ENCODE peak calls at places on chromosomes 5 and 9, in seven cellular contexts. N, L, Z, D, Q, U and K are unnamed samples.

GRCh38 chr5:175859916-175860315 is 11.5 kb upstream of the CPLX2 start:
- DNase-seq in N (no peak), L (no peak), Z (no peak), D (no peak), Q (no peak), U (no peak), K (no peak)

GRCh38 chr5:17340363-17340762 is 122.9 kb downstream of the BASP1 start:
- DNase-seq in N (no peak), L (no peak), Z (peak), D (no peak), Q (no peak), U (no peak), K (no peak)

GRCh38 chr9:134597041-134597913 is 44.3 kb upstream of the COL5A1 start:
- DNase-seq in N (no peak), L (peak), Z (peak), D (no peak), Q (no peak), U (no peak), K (peak)

GRCh38 chr9:114304416-114305188 is 18.3 kb upstream of the ORM1 start:
- DNase-seq in N (no peak), L (peak), Z (no peak), D (no peak), Q (no peak), U (no peak), K (no peak)

GRCh38 chr5:102077920-102078319 is 218.2 kb downstream of the SLCO4C1 start:
- DNase-seq in N (no peak), L (no peak), Z (no peak), D (no peak), Q (no peak), U (no peak), K (no peak)

GRCh38 chr5:9059920-9060691 is 485.8 kb downstream of the SEMA5A start:
- DNase-seq in N (no peak), L (no peak), Z (peak), D (no peak), Q (no peak), U (no peak), K (no peak)

GRCh38 chr5:80250801-80251200 is 5.0 kb downstream of the SERINC5 start:
- DNase-seq in N (no peak), L (no peak), Z (no peak), D (no peak), Q (no peak), U (no peak), K (no peak)

GRCh38 chr5:118791986-118792734 is 196.2 kb downstream of the DTWD2 start:
- DNase-seq in N (no peak), L (no peak), Z (peak), D (no peak), Q (no peak), U (no peak), K (no peak)

GRCh38 chr5:65925601-65926275 is 637 bp upstream of the ERBIN start:
- DNase-seq in N (peak), L (peak), Z (peak), D (peak), Q (peak), U (no peak), K (peak)

GRCh38 chr5:20145240-20145639 is 157.2 kb upstream of the CDH18 start:
- DNase-seq in N (no peak), L (no peak), Z (no peak), D (no peak), Q (no peak), U (no peak), K (no peak)

GRCh38 chr5:36049949-36050348 is 16.7 kb downstream of the UGT3A2 start:
- DNase-seq in N (no peak), L (no peak), Z (no peak), D (no peak), Q (no peak), U (no peak), K (no peak)

GRCh38 chr5:91126448-91126847 is 256.7 kb downstream of the ARRDC3 start:
- DNase-seq in N (no peak), L (no peak), Z (peak), D (no peak), Q (peak), U (no peak), K (no peak)

GRCh38 chr5:104048231-104048630 is 485.6 kb upstream of the NUDT12 start:
- DNase-seq in N (no peak), L (no peak), Z (no peak), D (no peak), Q (no peak), U (no peak), K (no peak)

GRCh38 chr9:23771746-23772145 is 54.3 kb downstream of the ELAVL2 start:
- DNase-seq in N (no peak), L (no peak), Z (no peak), D (no peak), Q (no peak), U (no peak), K (no peak)

GRCh38 chr5:176870110-176870591 is 29.0 kb downstream of the HK3 start:
- DNase-seq in N (no peak), L (no peak), Z (peak), D (no peak), Q (no peak), U (no peak), K (no peak)

GRCh38 chr5:10801931-10802674 is 41.1 kb upstream of the DAP start:
- DNase-seq in N (no peak), L (no peak), Z (no peak), D (no peak), Q (no peak), U (no peak), K (no peak)

GRCh38 chr9:21828853-21829405 is 26.5 kb downstream of the MTAP start:
- DNase-seq in N (no peak), L (no peak), Z (no peak), D (no peak), Q (no peak), U (no peak), K (no peak)

GRCh38 chr5:139799359-139799758 is 3.8 kb downstream of the PSD2 start:
- DNase-seq in N (no peak), L (no peak), Z (no peak), D (no peak), Q (no peak), U (no peak), K (no peak)

GRCh38 chr5:41649659-41650058 is 139.3 kb upstream of the PLCXD3 start:
- DNase-seq in N (no peak), L (no peak), Z (peak), D (no peak), Q (no peak), U (no peak), K (no peak)

GRCh38 chr5:150544606-150545219 is 36.8 kb downstream of the NDST1 start:
- DNase-seq in N (peak), L (peak), Z (peak), D (no peak), Q (peak), U (no peak), K (peak)

GRCh38 chr9:122133263-122133983 is 26.2 kb downstream of the NDUFA8 start:
- DNase-seq in N (no peak), L (no peak), Z (no peak), D (no peak), Q (peak), U (no peak), K (no peak)

DNA sequence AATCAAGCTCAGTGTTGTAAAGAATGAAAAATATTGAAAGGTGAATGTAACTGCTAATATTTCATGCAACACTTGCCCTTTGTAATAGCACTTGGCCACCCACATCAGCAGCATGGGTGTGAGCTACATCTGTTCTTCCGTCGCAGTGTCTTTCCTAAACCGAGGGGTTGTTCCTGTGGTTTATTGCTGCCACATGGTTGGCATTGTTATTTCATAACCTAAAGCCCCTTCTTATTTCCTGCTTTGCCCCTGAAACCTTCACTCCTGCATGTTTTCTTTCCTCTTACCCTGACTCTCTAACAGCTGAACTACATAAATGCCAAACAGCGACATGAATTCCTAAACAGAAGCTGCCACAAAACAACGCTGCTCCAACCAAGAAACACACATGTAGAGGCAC is 190.1 kb upstream of the MEF2C start:
- DNase-seq in N (no peak), L (no peak), Z (no peak), D (no peak), Q (no peak), U (no peak), K (no peak)
- H3K27ac ChIP-seq in N (no peak), L (no peak), Z (no peak), D (no peak), Q (no peak), U (no peak), K (no peak)

GRCh38 chr5:78483809-78484521 is 123.5 kb downstream of the SCAMP1 start:
- DNase-seq in N (no peak), L (no peak), Z (peak), D (no peak), Q (no peak), U (no peak), K (no peak)
- H3K27ac ChIP-seq in N (no peak), L (no peak), Z (no peak), D (peak), Q (peak), U (peak), K (no peak)

GRCh38 chr5:57698785-57699184 is 216.2 kb upstream of the ACTBL2 start:
- DNase-seq in N (no peak), L (no peak), Z (no peak), D (no peak), Q (no peak), U (no peak), K (no peak)
- H3K27ac ChIP-seq in N (no peak), L (no peak), Z (no peak), D (no peak), Q (peak), U (no peak), K (peak)

DNA sequence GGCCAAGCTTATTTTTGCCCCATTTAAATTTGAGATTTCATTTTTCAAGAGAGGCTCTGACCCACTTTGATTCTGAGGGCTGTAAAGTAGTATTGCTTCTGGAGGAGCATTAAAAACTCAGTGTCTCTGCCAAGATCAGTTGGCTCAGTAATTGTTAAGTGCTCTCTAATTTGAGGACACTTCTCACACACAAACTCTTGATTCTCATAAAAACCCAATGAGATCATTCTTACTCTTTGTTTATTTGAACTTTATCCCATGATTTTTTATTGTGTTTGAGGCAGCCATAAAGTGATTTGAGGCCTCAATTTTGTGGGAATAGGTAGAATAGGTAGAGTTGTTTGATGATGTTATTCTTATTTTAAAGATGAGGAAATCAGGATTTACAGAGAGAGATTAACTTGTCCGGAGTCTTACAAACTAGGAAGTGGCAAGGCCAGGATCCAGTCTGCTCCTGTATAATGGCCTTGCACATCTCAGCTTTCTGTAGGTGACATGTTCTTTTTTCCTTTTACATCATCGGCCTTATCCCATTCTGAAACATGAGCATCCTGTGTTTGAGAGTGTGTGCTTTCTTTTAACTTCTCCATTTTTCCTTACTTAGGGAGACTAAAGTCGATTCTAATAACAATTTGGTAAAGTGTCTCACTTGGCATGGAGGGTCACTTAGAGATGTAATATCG is 214.8 kb downstream of the CD180 start:
- DNase-seq in N (no peak), L (no peak), Z (no peak), D (no peak), Q (no peak), U (no peak), K (no peak)
- H3K27ac ChIP-seq in N (no peak), L (no peak), Z (no peak), D (peak), Q (peak), U (no peak), K (peak)

GRCh38 chr5:893711-894110 is 1.0 kb downstream of the TRIP13 start:
- DNase-seq in N (no peak), L (no peak), Z (no peak), D (no peak), Q (peak), U (no peak), K (no peak)

GRCh38 chr5:892390-893136 is at the start of the genes BRD9 and TRIP13:
- DNase-seq in N (peak), L (peak), Z (peak), D (no peak), Q (peak), U (peak), K (peak)

GRCh38 chr5:891837-892389 is 688 bp downstream of the BRD9 start:
- DNase-seq in N (peak), L (no peak), Z (peak), D (no peak), Q (no peak), U (no peak), K (no peak)

GRCh38 chr5:891117-891836 is 1.3 kb downstream of the BRD9 start:
- DNase-seq in N (peak), L (no peak), Z (no peak), D (no peak), Q (peak), U (no peak), K (no peak)

GRCh38 chr5:893137-893506 is 438 bp downstream of the TRIP13 start:
- DNase-seq in N (no peak), L (no peak), Z (no peak), D (no peak), Q (peak), U (no peak), K (no peak)
- H3K27ac ChIP-seq in N (no peak), L (no peak), Z (peak), D (no peak), Q (peak), U (peak), K (no peak)